ENCODE peak calls at places on chromosomes 2 and 18, in seven cellular contexts. L, X, S, K, A, M and I are unnamed samples.
A peak's percentile ranks its signal among the peaks of the same experiment; 100 is the strongest.

GRCh38 chr2:162888641-162889040 is 50.1 kb upstream of the KCNH7 start:
- DNase-seq in K (no peak), A (no peak), M (no peak), L (no peak), S (no peak), X (no peak), I (no peak)

GRCh38 chr2:29777164-29777563 is 144.2 kb downstream of the ALK start:
- DNase-seq in A (no peak), M (no peak), S (peak; percentile 26), K (no peak), L (no peak), X (no peak), I (no peak)

GRCh38 chr2:240898108-240898730 is 2.3 kb upstream of the MAB21L4 start:
- DNase-seq in L (peak; percentile 22), K (no peak), M (no peak), X (no peak), A (no peak), S (peak; percentile 64), I (no peak)

GRCh38 chr2:65944213-65944612 is 490.7 kb upstream of the MEIS1 start:
- DNase-seq in K (no peak), M (no peak), X (no peak), S (no peak), A (no peak), L (no peak), I (no peak)

GRCh38 chr18:58205087-58205779 is 161.2 kb downstream of the NEDD4L start:
- DNase-seq in M (peak; percentile 18), A (no peak), K (no peak), X (no peak), S (peak; percentile 74), L (peak; percentile 64), I (peak; percentile 84)

GRCh38 chr2:36357506-36358316 is 2.1 kb downstream of the CRIM1 start:
- DNase-seq in A (no peak), X (no peak), L (peak; percentile 80), K (no peak), S (peak; percentile 82), M (peak; percentile 65), I (no peak)

GRCh38 chr2:179612591-179613298 is 248.7 kb downstream of the ZNF385B start:
- DNase-seq in A (no peak), K (no peak), M (no peak), L (peak; percentile 48), X (no peak), S (no peak), I (no peak)

GRCh38 chr18:25896178-25896780 is 194.1 kb downstream of the SS18 start:
- DNase-seq in A (no peak), L (peak; percentile 61), M (peak; percentile 34), K (peak; percentile 12), X (no peak), S (peak; percentile 51), I (no peak)

GRCh38 chr18:378039-378438 is 110.2 kb upstream of the THOC1 start:
- DNase-seq in S (no peak), M (no peak), L (no peak), K (no peak), X (no peak), A (no peak), I (no peak)

GRCh38 chr2:219071189-219071816 is 10.6 kb upstream of the IHH start:
- DNase-seq in K (no peak), X (no peak), S (peak; percentile 77), A (no peak), M (peak; percentile 75), L (peak; percentile 11), I (no peak)

GRCh38 chr2:11389551-11390528 is 45.4 kb upstream of the ROCK2 start:
- DNase-seq in K (no peak), X (no peak), L (peak; percentile 80), M (peak; percentile 80), S (peak; percentile 82), A (peak; percentile 59), I (no peak)

GRCh38 chr2:38187416-38188127 is 111.6 kb upstream of the CYP1B1 start:
- DNase-seq in M (peak; percentile 45), X (peak; percentile 73), K (no peak), L (peak; percentile 97), S (peak; percentile 95), A (peak; percentile 67), I (no peak)

GRCh38 chr2:30733829-30734520 is 73.3 kb downstream of the CAPN13 start:
- DNase-seq in A (no peak), X (peak; percentile 41), K (no peak), S (no peak), M (no peak), L (no peak), I (no peak)

GRCh38 chr18:23885750-23886149 is 128.8 kb upstream of the TTC39C start:
- DNase-seq in L (peak; percentile 60), M (no peak), A (no peak), S (no peak), K (no peak), X (no peak), I (no peak)

GRCh38 chr2:63651361-63651760 is 62.6 kb downstream of the MDH1 start:
- DNase-seq in S (no peak), K (no peak), M (no peak), A (no peak), X (no peak), L (no peak), I (no peak)

GRCh38 chr18:67876866-67877265 is 360.3 kb upstream of the DSEL start:
- DNase-seq in A (no peak), L (no peak), S (no peak), M (no peak), X (no peak), K (no peak), I (no peak)

GRCh38 chr2:225091336-225091735 is 49.1 kb upstream of the DOCK10 start:
- DNase-seq in K (no peak), L (peak; percentile 76), S (peak; percentile 95), A (no peak), X (no peak), M (no peak), I (peak; percentile 90)

GRCh38 chr2:38436227-38436664 is 59.2 kb upstream of the ATL2 start:
- DNase-seq in S (no peak), X (no peak), A (no peak), K (no peak), L (no peak), M (no peak), I (no peak)

GRCh38 chr18:74590606-74591005 is 7.1 kb upstream of the ZNF407 start:
- DNase-seq in K (no peak), M (no peak), L (no peak), X (no peak), S (no peak), A (no peak), I (no peak)

GRCh38 chr18:74596959-74597661 is 560 bp upstream of the ZNF407 start:
- DNase-seq in A (peak; percentile 84), K (peak; percentile 27), L (no peak), M (peak; percentile 73), X (peak; percentile 87), S (no peak), I (no peak)

GRCh38 chr18:74597662-74598349 is at the start of gene ZNF407:
- DNase-seq in A (peak; percentile 91), M (peak; percentile 93), L (peak; percentile 92), K (peak; percentile 78), X (peak; percentile 95), S (peak; percentile 91), I (peak; percentile 51)

GRCh38 chr18:74598350-74599001 is 806 bp downstream of the ZNF407 start:
- DNase-seq in K (peak; percentile 31), A (peak; percentile 84), X (peak; percentile 88), S (peak; percentile 32), M (peak; percentile 57), L (peak; percentile 37), I (no peak)

GRCh38 chr18:74595425-74595824 is 2.2 kb upstream of the ZNF407 start:
- DNase-seq in L (no peak), X (no peak), K (no peak), S (no peak), M (no peak), A (no peak), I (no peak)
- H3K4me3 ChIP-seq in L (no peak overlapping the region), X (no peak overlapping the region), K (no peak overlapping the region), S (no peak overlapping the region), M (no peak overlapping the region), A (no peak overlapping the region), I (no peak overlapping the region)

GRCh38 chr2:98346259-98347236 is at the start of gene CNGA3:
- DNase-seq in A (no peak), S (no peak), X (peak; percentile 67), M (no peak), K (no peak), L (peak; percentile 24), I (no peak)
- H3K4me3 ChIP-seq in A (peak within 1 kb of the TSS; percentile 17), S (no peak within 1 kb of the TSS), X (no peak within 1 kb of the TSS), M (peak within 1 kb of the TSS; percentile 9), K (no peak within 1 kb of the TSS), L (peak within 1 kb of the TSS; percentile 44), I (no peak within 1 kb of the TSS)

GRCh38 chr2:95346738-95347671 is 49.9 kb downstream of the KCNIP3 start:
- DNase-seq in A (no peak), M (peak; percentile 18), L (no peak), S (peak; percentile 9), K (no peak), X (peak; percentile 66), I (no peak)
- H3K4me3 ChIP-seq in A (peak overlapping the region; percentile 44), M (peak overlapping the region; percentile 13), L (peak overlapping the region; percentile 60), S (no peak overlapping the region), K (no peak overlapping the region), X (peak overlapping the region; percentile 39), I (peak overlapping the region; percentile 63)

DNA sequence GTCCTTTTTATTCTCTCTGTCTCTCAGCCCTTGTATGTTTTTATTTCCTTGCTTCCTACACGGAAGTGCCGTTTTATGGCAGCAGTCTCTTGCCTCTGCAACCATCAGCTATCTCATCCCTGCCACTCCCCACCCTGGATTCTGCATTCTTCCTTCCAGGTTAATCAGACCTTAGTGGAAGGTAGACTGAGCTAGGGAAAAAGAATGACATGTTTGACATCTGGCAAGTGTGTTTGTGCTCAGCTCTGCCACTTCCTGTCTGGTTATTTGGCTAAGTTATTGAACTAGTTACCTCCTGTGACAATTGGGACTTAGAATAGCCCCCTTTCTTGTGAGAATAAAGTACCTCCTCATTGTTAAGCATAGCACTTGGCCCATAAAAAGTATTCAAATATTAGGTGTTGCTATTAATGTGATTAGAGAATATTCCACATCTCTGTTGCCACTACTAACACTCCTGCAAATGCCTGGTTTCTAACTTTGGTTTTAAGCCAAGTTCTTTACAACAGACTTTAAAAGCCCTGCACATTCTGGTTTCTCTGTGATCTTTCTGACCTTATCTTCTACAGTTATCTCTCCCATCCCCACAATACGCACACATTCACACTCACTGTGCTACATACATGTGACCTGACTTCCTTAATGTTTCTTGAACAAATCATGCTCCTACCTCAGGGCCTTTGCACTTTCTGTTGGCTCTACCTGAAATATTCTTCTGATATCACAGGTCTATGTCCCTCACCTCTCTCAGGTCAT is 10.8 kb upstream of the MAPRE2 start:
- DNase-seq in L (no peak), S (no peak), X (no peak), K (no peak), A (no peak), M (peak; percentile 46), I (no peak)
- H3K4me3 ChIP-seq in L (no peak overlapping the region), S (no peak overlapping the region), X (peak overlapping the region; percentile 37), K (peak overlapping the region; percentile 31), A (peak overlapping the region; percentile 37), M (no peak overlapping the region), I (no peak overlapping the region)

GRCh38 chr2:12727641-12728040 is 10.9 kb downstream of the TRIB2 start:
- DNase-seq in A (no peak), K (no peak), X (no peak), L (no peak), M (no peak), S (peak; percentile 32), I (no peak)
- H3K4me3 ChIP-seq in A (no peak overlapping the region), K (no peak overlapping the region), X (no peak overlapping the region), L (no peak overlapping the region), M (no peak overlapping the region), S (no peak overlapping the region), I (no peak overlapping the region)

GRCh38 chr2:27493948-27494283 is 1.1 kb downstream of the FNDC4 start:
- DNase-seq in L (no peak), A (no peak), X (no peak), K (no peak), M (no peak), S (no peak), I (no peak)
- H3K4me3 ChIP-seq in L (peak overlapping the region; percentile 74), A (no peak overlapping the region), X (no peak overlapping the region), K (no peak overlapping the region), M (no peak overlapping the region), S (no peak overlapping the region), I (no peak overlapping the region)